ENCODE peak calls at places on chromosomes 4 and X, in four cellular contexts. One of them, this sample, is unnamed.

GRCh38 chr4:176261481-176261880 is 7.5 kb downstream of the ASB5 start:
- DNase-seq in fibroblast of lung: no peak
- DNase-seq in DND-41: no peak
- DNase-seq in left lung: no peak
- DNase-seq in this sample: no peak

GRCh38 chr4:10240691-10241090 is 124.1 kb upstream of the WDR1 start:
- DNase-seq in left lung: no peak
- DNase-seq in DND-41: no peak
- DNase-seq in fibroblast of lung: no peak
- DNase-seq in this sample: no peak

GRCh38 chrX:125205084-125205917 is 114.4 kb upstream of the TEX13C start:
- DNase-seq in fibroblast of lung: peak; percentile 6
- DNase-seq in left lung: peak; percentile 77
- DNase-seq in DND-41: no peak
- DNase-seq in this sample: no peak

GRCh38 chr4:138330531-138330930 is 88.4 kb upstream of the SLC7A11 start:
- DNase-seq in fibroblast of lung: no peak
- DNase-seq in left lung: no peak
- DNase-seq in DND-41: no peak
- DNase-seq in this sample: no peak

GRCh38 chr4:107978716-107979451 is 10.8 kb upstream of the HADH start:
- DNase-seq in DND-41: no peak
- DNase-seq in left lung: no peak
- DNase-seq in fibroblast of lung: no peak
- DNase-seq in this sample: no peak

GRCh38 chr4:172232966-172233365 is 419.8 kb downstream of the GALNTL6 start:
- DNase-seq in DND-41: no peak
- DNase-seq in fibroblast of lung: no peak
- DNase-seq in left lung: peak; percentile 1
- DNase-seq in this sample: no peak

GRCh38 chr4:137946423-137946822 is 295.7 kb downstream of the SLC7A11 start:
- DNase-seq in left lung: no peak
- DNase-seq in fibroblast of lung: peak; percentile 51
- DNase-seq in DND-41: no peak
- DNase-seq in this sample: no peak

GRCh38 chr4:101232074-101232776 is 115.1 kb downstream of the PPP3CA start:
- DNase-seq in DND-41: no peak
- DNase-seq in left lung: no peak
- DNase-seq in fibroblast of lung: peak; percentile 88
- DNase-seq in this sample: no peak

GRCh38 chrX:56802921-56803848 is 74.1 kb downstream of the NBDY start:
- DNase-seq in DND-41: no peak
- DNase-seq in fibroblast of lung: peak; percentile 62
- DNase-seq in left lung: no peak
- DNase-seq in this sample: peak; percentile 78

GRCh38 chr4:152581536-152582160 is 45.8 kb upstream of the FBXW7 start:
- DNase-seq in DND-41: no peak
- DNase-seq in left lung: no peak
- DNase-seq in fibroblast of lung: no peak
- DNase-seq in this sample: no peak

GRCh38 chr4:37446016-37446415 is 201.5 kb downstream of the NWD2 start:
- DNase-seq in left lung: no peak
- DNase-seq in DND-41: no peak
- DNase-seq in fibroblast of lung: peak; percentile 65
- DNase-seq in this sample: no peak

GRCh38 chr4:159219862-159220261 is 117.0 kb downstream of the RAPGEF2 start:
- DNase-seq in DND-41: no peak
- DNase-seq in fibroblast of lung: no peak
- DNase-seq in left lung: no peak
- DNase-seq in this sample: no peak

GRCh38 chr4:41655177-41655576 is 93.3 kb downstream of the PHOX2B start:
- DNase-seq in fibroblast of lung: peak; percentile 71
- DNase-seq in DND-41: no peak
- DNase-seq in left lung: no peak
- DNase-seq in this sample: no peak

GRCh38 chrX:39688576-39689373 is 409.0 kb downstream of the BCOR start:
- DNase-seq in DND-41: peak; percentile 25
- DNase-seq in left lung: peak; percentile 78
- DNase-seq in fibroblast of lung: peak; percentile 51
- DNase-seq in this sample: no peak

GRCh38 chr4:113745724-113746123 is 15.8 kb downstream of the CAMK2D start:
- DNase-seq in left lung: no peak
- DNase-seq in fibroblast of lung: no peak
- DNase-seq in DND-41: no peak
- DNase-seq in this sample: no peak

GRCh38 chr4:133147922-133148689 is 988 bp upstream of the PCDH10 start:
- DNase-seq in left lung: peak; percentile 74
- DNase-seq in DND-41: no peak
- DNase-seq in fibroblast of lung: peak; percentile 79
- DNase-seq in this sample: no peak
- H3K4me1 ChIP-seq in left lung: peaks cover 27% of the 10 kb centered on the region
- H3K4me1 ChIP-seq in DND-41: peaks cover 29% of the 10 kb centered on the region
- H3K4me1 ChIP-seq in fibroblast of lung: peaks cover 5% of the 10 kb centered on the region
- H3K4me1 ChIP-seq in this sample: no peaks in the 10 kb centered on the region

DNA sequence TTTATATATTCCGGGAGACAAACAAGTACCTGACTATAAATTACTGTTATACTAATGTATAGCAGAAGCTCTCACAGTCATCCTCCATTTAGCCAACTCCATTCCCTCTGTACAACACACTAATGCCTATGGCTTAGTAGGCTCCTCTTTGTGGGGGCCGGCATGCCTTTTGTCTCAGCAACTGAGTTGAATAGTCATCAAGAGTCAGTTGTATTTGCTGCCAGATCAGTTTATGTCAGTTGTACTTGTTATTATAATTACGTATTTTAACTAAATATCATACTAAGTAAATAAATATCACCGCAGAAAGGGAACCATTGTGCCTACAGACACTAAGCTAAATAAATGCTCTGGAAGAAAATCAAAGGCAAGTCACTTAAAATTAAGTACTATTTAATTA is 9.9 kb downstream of the PRMT9 start:
- DNase-seq in DND-41: no peak
- DNase-seq in fibroblast of lung: peak; percentile 12
- DNase-seq in left lung: no peak
- DNase-seq in this sample: no peak
- H3K27ac ChIP-seq in DND-41: no peak overlapping the region
- H3K27ac ChIP-seq in fibroblast of lung: no peak overlapping the region
- H3K27ac ChIP-seq in left lung: no peak overlapping the region
- H3K27ac ChIP-seq in this sample: no peak overlapping the region

GRCh38 chrX:74500555-74500954 is 79.3 kb downstream of the SLC16A2 start:
- DNase-seq in left lung: no peak
- DNase-seq in fibroblast of lung: no peak
- DNase-seq in DND-41: no peak
- DNase-seq in this sample: no peak

GRCh38 chrX:74510401-74510800 is 89.1 kb downstream of the SLC16A2 start:
- DNase-seq in left lung: no peak
- DNase-seq in DND-41: no peak
- DNase-seq in fibroblast of lung: no peak
- DNase-seq in this sample: no peak

GRCh38 chrX:74509989-74510388 is 88.7 kb downstream of the SLC16A2 start:
- DNase-seq in fibroblast of lung: peak; percentile 51
- DNase-seq in DND-41: no peak
- DNase-seq in left lung: no peak
- DNase-seq in this sample: no peak

GRCh38 chrX:74506310-74507115 is 85.2 kb downstream of the SLC16A2 start:
- DNase-seq in left lung: no peak
- DNase-seq in fibroblast of lung: no peak
- DNase-seq in DND-41: no peak
- DNase-seq in this sample: no peak

DNA sequence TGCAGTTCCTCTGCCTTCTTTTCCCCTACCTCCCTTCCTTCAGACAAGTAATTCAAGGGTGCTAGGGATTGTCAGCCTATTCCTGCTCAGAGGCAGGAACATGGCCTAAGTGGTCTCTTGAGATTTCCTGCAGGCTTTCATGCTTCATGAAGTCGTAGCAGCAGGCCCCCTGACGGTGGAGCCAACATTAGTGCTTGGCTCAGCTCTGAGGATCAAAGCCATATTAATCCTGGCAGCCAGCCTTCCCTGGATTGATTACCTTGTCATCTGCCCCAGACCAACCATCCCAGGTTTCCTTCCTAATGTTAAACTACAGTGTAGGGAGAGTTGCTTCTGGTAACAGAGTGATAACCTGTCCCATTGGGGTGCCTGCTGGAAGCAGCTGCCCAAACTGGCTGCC is 84.1 kb downstream of the SLC16A2 start:
- DNase-seq in left lung: no peak
- DNase-seq in DND-41: no peak
- DNase-seq in fibroblast of lung: no peak
- DNase-seq in this sample: no peak
- H3K4me1 ChIP-seq in left lung: no peaks in the 10 kb centered on the region
- H3K4me1 ChIP-seq in DND-41: no peaks in the 10 kb centered on the region
- H3K4me1 ChIP-seq in fibroblast of lung: no peaks in the 10 kb centered on the region
- H3K4me1 ChIP-seq in this sample: no peaks in the 10 kb centered on the region

DNA sequence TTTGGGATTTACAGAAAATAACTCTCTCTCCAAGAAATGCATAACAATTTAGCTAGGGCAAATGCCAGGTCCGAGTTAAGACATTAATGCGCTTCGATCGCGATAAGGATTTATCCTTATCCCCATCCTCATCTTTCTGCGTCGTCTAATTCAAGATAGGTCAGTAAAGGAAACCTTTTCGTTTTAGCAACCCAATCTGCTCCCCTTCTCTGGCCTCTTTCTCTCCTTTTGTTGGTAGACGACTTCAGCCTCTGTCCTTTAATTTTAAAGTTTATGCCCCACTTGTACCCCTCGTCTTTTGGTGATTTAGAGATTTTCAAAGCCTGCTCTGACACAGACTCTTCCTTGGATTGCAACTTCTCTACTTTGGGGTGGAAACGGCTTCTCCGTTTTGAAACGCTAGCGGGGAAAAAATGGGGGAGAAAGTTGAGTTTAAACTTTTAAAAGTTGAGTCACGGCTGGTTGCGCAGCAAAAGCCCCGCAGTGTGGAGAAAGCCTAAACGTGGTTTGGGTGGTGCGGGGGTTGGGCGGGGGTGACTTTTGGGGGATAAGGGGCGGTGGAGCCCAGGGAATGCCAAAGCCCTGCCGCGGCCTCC is 533 bp upstream of the FGF2 start:
- DNase-seq in DND-41: no peak
- DNase-seq in left lung: no peak
- DNase-seq in fibroblast of lung: peak; percentile 22
- DNase-seq in this sample: no peak
- H3K27ac ChIP-seq in DND-41: no peak overlapping the region
- H3K27ac ChIP-seq in left lung: peak overlapping the region; percentile 47
- H3K27ac ChIP-seq in fibroblast of lung: peak overlapping the region; percentile 88
- H3K27ac ChIP-seq in this sample: no peak overlapping the region

DNA sequence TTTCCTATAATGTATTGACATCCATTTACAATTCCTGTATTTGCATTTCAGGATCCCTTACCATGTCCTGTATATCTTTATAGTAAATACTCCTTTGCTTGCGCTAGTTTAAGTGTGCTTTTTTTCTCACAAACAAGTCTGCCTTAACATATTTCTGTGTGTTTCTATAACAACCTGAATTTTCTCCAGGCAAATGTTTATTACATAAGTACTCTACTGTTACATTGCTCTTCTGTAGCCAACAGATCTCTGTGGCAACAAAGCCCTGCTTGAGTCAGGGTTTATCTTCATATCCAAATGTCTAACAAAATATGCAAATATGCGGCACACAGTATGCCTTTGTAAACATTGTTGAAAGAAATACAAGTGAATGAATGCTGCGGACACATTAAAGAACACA is 625.5 kb downstream of the TLL1 start:
- DNase-seq in DND-41: no peak
- DNase-seq in left lung: no peak
- DNase-seq in fibroblast of lung: peak; percentile 13
- DNase-seq in this sample: no peak
- H3K4me1 ChIP-seq in DND-41: no peaks in the 10 kb centered on the region
- H3K4me1 ChIP-seq in left lung: no peaks in the 10 kb centered on the region
- H3K4me1 ChIP-seq in fibroblast of lung: no peaks in the 10 kb centered on the region
- H3K4me1 ChIP-seq in this sample: no peaks in the 10 kb centered on the region

GRCh38 chr4:55345054-55345453 is 988 bp upstream of the SRD5A3 start:
- DNase-seq in left lung: no peak
- DNase-seq in DND-41: no peak
- DNase-seq in fibroblast of lung: no peak
- DNase-seq in this sample: no peak

GRCh38 chr4:55348436-55348835 is 2.4 kb downstream of the SRD5A3 start:
- DNase-seq in DND-41: no peak
- DNase-seq in left lung: no peak
- DNase-seq in fibroblast of lung: no peak
- DNase-seq in this sample: no peak

GRCh38 chr4:55347610-55348228 is 1.7 kb downstream of the SRD5A3 start:
- DNase-seq in left lung: no peak
- DNase-seq in fibroblast of lung: no peak
- DNase-seq in DND-41: no peak
- DNase-seq in this sample: no peak

GRCh38 chr4:55346851-55347255 is 811 bp downstream of the SRD5A3 start:
- DNase-seq in DND-41: no peak
- DNase-seq in fibroblast of lung: no peak
- DNase-seq in left lung: no peak
- DNase-seq in this sample: no peak

GRCh38 chr4:55345980-55346850 is at the start of gene SRD5A3:
- DNase-seq in DND-41: peak; percentile 76
- DNase-seq in fibroblast of lung: peak; percentile 79
- DNase-seq in left lung: peak; percentile 98
- DNase-seq in this sample: peak; percentile 67
- H3K27ac ChIP-seq in DND-41: peak within 1 kb of the TSS; percentile 96
- H3K27ac ChIP-seq in fibroblast of lung: peak within 1 kb of the TSS; percentile 83
- H3K27ac ChIP-seq in left lung: peak within 1 kb of the TSS; percentile 98
- H3K27ac ChIP-seq in this sample: peak within 1 kb of the TSS; percentile 57

DNA sequence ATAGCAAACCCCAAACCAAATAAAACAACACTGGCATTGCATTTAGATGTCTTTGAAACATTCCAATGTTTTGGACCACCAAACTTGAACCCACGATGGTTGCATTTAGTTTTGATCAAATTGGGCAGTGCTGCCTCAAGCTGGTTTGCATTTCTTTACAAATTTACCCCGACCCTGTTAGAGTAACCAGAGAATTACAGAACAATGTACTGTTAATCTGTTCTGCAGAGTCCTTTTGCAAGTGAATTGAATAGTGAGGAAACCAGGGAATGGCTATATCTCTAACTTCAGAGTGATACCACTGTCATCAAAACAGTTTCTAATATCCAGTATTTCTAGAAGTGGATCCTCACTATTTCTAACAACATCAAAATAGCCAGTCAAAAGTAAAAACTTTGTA is 49.5 kb upstream of the GYPA start:
- DNase-seq in left lung: no peak
- DNase-seq in DND-41: no peak
- DNase-seq in fibroblast of lung: no peak
- DNase-seq in this sample: no peak
- H3K4me1 ChIP-seq in left lung: no peaks in the 10 kb centered on the region
- H3K4me1 ChIP-seq in DND-41: no peaks in the 10 kb centered on the region
- H3K4me1 ChIP-seq in fibroblast of lung: no peaks in the 10 kb centered on the region
- H3K4me1 ChIP-seq in this sample: no peaks in the 10 kb centered on the region

DNA sequence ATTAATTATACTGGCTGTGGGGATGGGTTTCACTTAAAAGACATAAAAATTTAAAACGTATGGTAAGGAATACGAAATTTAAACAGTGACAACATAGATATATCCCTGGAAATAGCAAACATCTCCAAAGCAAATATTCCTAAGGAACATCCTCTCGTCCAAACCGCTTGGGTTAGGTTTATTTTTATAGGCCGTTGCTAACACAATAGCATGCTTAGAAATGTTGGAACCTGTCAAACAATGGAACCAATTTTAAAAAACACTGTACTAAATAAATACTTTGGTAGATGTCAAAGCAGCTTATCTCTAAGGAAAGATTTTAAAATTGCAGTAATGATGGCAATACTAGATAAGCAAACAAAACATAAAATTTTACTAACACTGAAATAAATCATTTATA is 45.4 kb downstream of the SEC24D start:
- DNase-seq in fibroblast of lung: no peak
- DNase-seq in DND-41: no peak
- DNase-seq in left lung: no peak
- DNase-seq in this sample: no peak
- H3K27ac ChIP-seq in fibroblast of lung: no peak overlapping the region
- H3K27ac ChIP-seq in DND-41: no peak overlapping the region
- H3K27ac ChIP-seq in left lung: no peak overlapping the region
- H3K27ac ChIP-seq in this sample: no peak overlapping the region